ENCODE peak calls at places on chromosome 2, in seven cellular contexts. I is A549; A is OCI-LY7; W is CD8-positive, alpha-beta T cell; B is fibroblast of pulmonary artery; M is adrenal gland; F is uterus. P is an unnamed sample.

GRCh38 chr2:25821225-25822056 is 56.8 kb downstream of the ASXL2 start:
- DNase-seq in I (no peak), A (no peak), W (no peak), B (peak; percentile 53), M (no peak), F (no peak), P (peak; percentile 91)

GRCh38 chr2:48793671-48794070 is 38.1 kb upstream of the LHCGR start:
- DNase-seq in I (no peak), A (no peak), W (no peak), B (no peak), M (no peak), F (no peak), P (no peak)

GRCh38 chr2:217993817-217994459 is 8.9 kb downstream of the TNS1 start:
- DNase-seq in I (peak; percentile 70), A (peak; percentile 46), W (peak; percentile 32), B (peak; percentile 53), M (peak; percentile 81), F (peak; percentile 69), P (no peak)

GRCh38 chr2:11343626-11344341 is 652 bp downstream of the ROCK2 start:
- DNase-seq in I (peak; percentile 36), A (peak; percentile 62), W (peak; percentile 24), B (no peak), M (peak; percentile 69), F (peak; percentile 43), P (no peak)

GRCh38 chr2:15050483-15050882 is 418.0 kb downstream of the LRATD1 start:
- DNase-seq in I (no peak), A (no peak), W (no peak), B (no peak), M (no peak), F (no peak), P (no peak)

GRCh38 chr2:132916219-132916618 is 246.2 kb upstream of the LYPD1 start:
- DNase-seq in I (no peak), A (no peak), W (no peak), B (no peak), M (no peak), F (no peak), P (no peak)

GRCh38 chr2:79040967-79041582 is 15.6 kb downstream of the REG3G start:
- DNase-seq in I (no peak), A (peak; percentile 37), W (no peak), B (no peak), M (no peak), F (no peak), P (no peak)

GRCh38 chr2:159179696-159180095 is 106.8 kb downstream of the WDSUB1 start:
- DNase-seq in I (no peak), A (no peak), W (no peak), B (no peak), M (no peak), F (no peak), P (no peak)

GRCh38 chr2:40041983-40042382 is 262.9 kb upstream of the THUMPD2 start:
- DNase-seq in I (no peak), A (no peak), W (no peak), B (peak; percentile 83), M (no peak), F (no peak), P (peak; percentile 56)

GRCh38 chr2:47688561-47688960 is 94.4 kb upstream of the MSH6 start:
- DNase-seq in I (no peak), A (no peak), W (no peak), B (no peak), M (no peak), F (no peak), P (no peak)
- H3K4me3 ChIP-seq in I (no peak overlapping the region), A (peak overlapping the region; percentile 14), W (no peak overlapping the region), B (no peak overlapping the region), M (no peak overlapping the region), F (no peak overlapping the region), P (no peak overlapping the region)

DNA sequence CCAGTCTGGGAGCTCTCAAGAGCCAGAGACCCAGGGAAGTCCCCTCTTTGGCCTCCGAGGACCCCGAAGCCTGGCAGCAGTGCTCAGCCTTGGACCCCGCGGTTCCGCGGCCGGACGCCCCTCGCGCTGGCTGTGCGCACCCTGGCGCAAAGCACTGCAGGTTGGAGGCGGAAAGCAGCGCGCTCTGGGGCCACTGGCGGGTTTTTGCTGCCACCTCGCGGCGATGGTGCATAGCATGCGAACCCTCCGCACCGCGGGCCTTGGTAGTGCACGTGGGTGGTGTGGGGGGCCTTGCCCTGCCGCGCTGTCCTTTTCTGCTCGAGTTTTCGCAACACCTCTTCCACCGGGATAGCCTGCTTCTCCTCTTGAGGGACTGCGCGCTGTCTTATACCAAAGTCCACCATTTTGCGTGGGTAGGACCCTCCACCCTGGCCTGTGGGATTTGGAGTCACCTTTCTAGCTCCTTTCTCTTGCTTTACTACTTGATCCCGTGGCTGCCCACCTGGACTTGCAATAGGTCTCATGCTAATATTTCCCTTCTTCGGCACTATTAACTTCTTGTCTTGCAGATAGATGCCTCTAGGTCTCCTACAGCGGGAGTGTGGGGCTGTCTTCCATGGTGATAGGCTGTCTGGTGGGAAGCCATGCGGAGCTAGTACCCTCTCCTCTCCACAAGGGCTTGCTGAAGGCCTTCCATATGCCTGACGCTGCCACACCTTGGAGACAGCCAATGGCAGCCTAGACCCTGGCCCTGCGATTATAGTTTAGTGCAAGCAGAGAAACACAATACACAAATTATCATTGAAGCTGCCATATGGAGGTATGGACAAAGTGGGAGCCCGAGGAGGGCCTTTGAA is 14.3 kb downstream of the SIX3 start:
- DNase-seq in I (peak; percentile 79), A (peak; percentile 73), W (peak; percentile 64), B (peak; percentile 72), M (peak; percentile 61), F (peak; percentile 32), P (peak; percentile 15)
- H3K4me3 ChIP-seq in I (peak overlapping the region; percentile 36), A (no peak overlapping the region), W (peak overlapping the region; percentile 27), B (no peak overlapping the region), M (peak overlapping the region; percentile 9), F (no peak overlapping the region), P (peak overlapping the region; percentile 30)

GRCh38 chr2:98729652-98730051 is 1.3 kb downstream of the MGAT4A start:
- DNase-seq in I (no peak), A (no peak), W (no peak), B (no peak), M (no peak), F (no peak), P (no peak)
- H3K4me3 ChIP-seq in I (peak overlapping the region; percentile 85), A (peak overlapping the region; percentile 80), W (peak overlapping the region; percentile 93), B (no peak overlapping the region), M (peak overlapping the region; percentile 96), F (peak overlapping the region; percentile 93), P (no peak overlapping the region)

GRCh38 chr2:174330945-174331619 is 3.7 kb upstream of the SP9 start:
- DNase-seq in I (no peak), A (no peak), W (no peak), B (no peak), M (no peak), F (no peak), P (no peak)
- H3K4me3 ChIP-seq in I (no peak overlapping the region), A (no peak overlapping the region), W (no peak overlapping the region), B (no peak overlapping the region), M (no peak overlapping the region), F (no peak overlapping the region), P (no peak overlapping the region)

GRCh38 chr2:88865801-88866353 is 174.4 kb downstream of the RPIA start:
- DNase-seq in I (no peak), A (peak; percentile 86), W (no peak), B (peak; percentile 18), M (no peak), F (no peak), P (no peak)
- H3K4me3 ChIP-seq in I (no peak overlapping the region), A (peak overlapping the region; percentile 100), W (no peak overlapping the region), B (no peak overlapping the region), M (no peak overlapping the region), F (no peak overlapping the region), P (no peak overlapping the region)